ENCODE peak calls at places on chromosomes 2 and 18, in nine cellular contexts. J, Z, U, A, W, G, I, T and O are unnamed samples.

GRCh38 chr2:31606511-31606910 is 25.8 kb upstream of the SRD5A2 start:
- DNase-seq in J (no peak), Z (no peak), U (no peak), A (no peak), W (no peak), G (no peak), I (no peak), T (no peak), O (no peak)

GRCh38 chr2:11945139-11946126 is 199.0 kb downstream of the LPIN1 start:
- DNase-seq in J (no peak), Z (no peak), U (no peak), A (no peak), W (no peak), G (no peak), I (no peak), T (no peak), O (no peak)

GRCh38 chr2:879540-879939 is 71.1 kb upstream of the SNTG2 start:
- DNase-seq in J (no peak), Z (no peak), U (no peak), A (no peak), W (no peak), G (no peak), I (no peak), T (no peak), O (no peak)

GRCh38 chr2:205539603-205540002 is 142.7 kb upstream of the NRP2 start:
- DNase-seq in J (no peak), Z (no peak), U (no peak), A (no peak), W (no peak), G (no peak), I (no peak), T (no peak), O (no peak)

GRCh38 chr2:12321017-12321641 is 395.6 kb upstream of the TRIB2 start:
- DNase-seq in J (no peak), Z (peak), U (no peak), A (no peak), W (no peak), G (peak), I (no peak), T (peak), O (peak)

GRCh38 chr2:107777962-107778361 is 48.7 kb upstream of the RGPD4 start:
- DNase-seq in J (no peak), Z (no peak), U (no peak), A (no peak), W (no peak), G (no peak), I (no peak), T (no peak), O (no peak)

GRCh38 chr2:145316496-145316895 is 796.6 kb upstream of the ZEB2 start:
- DNase-seq in J (no peak), Z (no peak), U (no peak), A (no peak), W (no peak), G (no peak), I (no peak), T (no peak), O (no peak)

GRCh38 chr2:109318150-109318948 is 189.3 kb downstream of the SH3RF3 start:
- DNase-seq in J (peak), Z (peak), U (peak), A (no peak), W (peak), G (peak), I (no peak), T (peak), O (peak)

GRCh38 chr2:39510087-39510486 is 73.0 kb upstream of the MAP4K3 start:
- DNase-seq in J (no peak), Z (no peak), U (no peak), A (no peak), W (no peak), G (no peak), I (no peak), T (no peak), O (no peak)

GRCh38 chr2:121184248-121184862 is 100.6 kb downstream of the TFCP2L1 start:
- DNase-seq in J (no peak), Z (no peak), U (no peak), A (no peak), W (no peak), G (no peak), I (no peak), T (no peak), O (no peak)
- TF ChIP-seq CTCF in J (no peak), Z (no peak), U (no peak), A (no peak), W (no peak), G (no peak), I (no peak), T (no peak), O (no peak)

DNA sequence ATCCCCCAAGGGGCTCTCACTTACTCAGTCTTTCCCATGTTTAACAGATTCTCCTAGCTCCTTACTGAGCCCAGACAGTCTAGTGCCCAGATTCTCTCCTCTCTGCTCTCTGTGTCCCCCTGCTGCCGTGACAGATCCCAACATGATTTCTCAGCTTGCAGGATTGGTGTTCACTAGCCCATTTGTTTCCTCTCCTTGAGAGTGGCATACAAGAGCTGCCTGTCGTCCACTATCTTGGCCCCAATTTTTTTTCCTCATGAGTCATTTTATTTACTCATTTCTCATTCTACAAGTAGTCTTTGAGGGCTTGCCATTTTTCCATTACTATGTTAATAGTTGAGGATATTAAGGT is 199.9 kb upstream of the FN1 start:
- DNase-seq in J (no peak), Z (no peak), U (no peak), A (no peak), W (no peak), G (no peak), I (no peak), T (no peak), O (no peak)
- TF ChIP-seq CTCF in J (no peak), Z (no peak), U (no peak), A (no peak), W (no peak), G (no peak), I (no peak), T (peak), O (peak)

GRCh38 chr2:161004379-161004778 is 155.8 kb upstream of the TANK start:
- DNase-seq in J (no peak), Z (no peak), U (no peak), A (no peak), W (no peak), G (no peak), I (no peak), T (no peak), O (no peak)
- TF ChIP-seq CTCF in J (no peak), Z (peak), U (no peak), A (no peak), W (peak), G (peak), I (peak), T (peak), O (peak)

GRCh38 chr2:110741491-110741980 is 9.2 kb downstream of the ACOXL start:
- DNase-seq in J (no peak), Z (no peak), U (no peak), A (peak), W (no peak), G (no peak), I (no peak), T (no peak), O (no peak)
- TF ChIP-seq CTCF in J (no peak), Z (no peak), U (no peak), A (no peak), W (peak), G (no peak), I (no peak), T (no peak), O (no peak)

DNA sequence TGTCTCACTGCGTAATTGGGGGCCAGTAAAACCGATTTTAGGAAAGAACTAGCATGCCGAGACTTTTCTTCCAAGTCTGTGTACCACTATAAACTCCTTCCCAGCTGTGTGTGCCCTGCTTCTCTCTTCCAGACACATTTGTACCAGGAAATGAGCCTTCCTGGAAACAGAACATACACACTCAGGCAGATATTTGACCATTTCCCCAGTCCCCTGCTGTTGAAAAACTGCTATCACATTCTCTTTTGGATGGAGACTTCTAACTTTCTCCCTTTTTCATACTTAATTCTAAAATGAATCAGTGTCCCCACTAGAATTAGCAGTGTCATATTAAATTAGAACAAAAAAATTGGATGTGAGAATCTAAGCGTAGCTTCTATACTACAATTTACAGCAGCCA is 20.2 kb downstream of the DSG4 start:
- DNase-seq in J (no peak), Z (no peak), U (no peak), A (no peak), W (no peak), G (no peak), I (no peak), T (no peak), O (no peak)
- TF ChIP-seq CTCF in J (no peak), Z (peak), U (no peak), A (no peak), W (no peak), G (no peak), I (peak), T (no peak), O (no peak)

DNA sequence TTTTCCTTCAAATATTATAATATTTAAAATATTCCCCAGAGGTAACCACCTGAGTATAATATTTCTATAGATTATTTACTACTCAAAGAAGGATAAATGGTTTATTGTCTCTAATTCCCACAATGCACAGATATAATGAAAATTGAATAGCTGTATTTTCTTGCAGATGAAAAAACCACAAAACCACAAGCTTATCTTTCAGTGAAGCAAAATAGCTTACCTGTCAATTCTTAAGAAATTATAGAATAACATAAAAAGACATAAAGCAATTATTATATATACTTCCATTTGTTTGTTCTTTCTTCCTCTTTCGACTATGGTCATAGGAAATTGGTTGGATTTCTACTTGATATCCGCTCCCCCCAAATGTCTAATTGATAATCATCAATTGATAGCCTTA is 98.8 kb downstream of the BARD1 start:
- DNase-seq in J (no peak), Z (no peak), U (no peak), A (no peak), W (no peak), G (no peak), I (no peak), T (no peak), O (no peak)
- TF ChIP-seq CTCF in J (no peak), Z (no peak), U (no peak), A (no peak), W (no peak), G (no peak), I (no peak), T (no peak), O (no peak)

GRCh38 chr2:101415220-101415619 is 27.9 kb upstream of the CREG2 start:
- DNase-seq in J (no peak), Z (no peak), U (no peak), A (no peak), W (no peak), G (no peak), I (no peak), T (no peak), O (no peak)
- TF ChIP-seq CTCF in J (no peak), Z (no peak), U (no peak), A (no peak), W (no peak), G (no peak), I (no peak), T (no peak), O (no peak)